ENCODE peak calls at places on chromosome 18, in six cellular contexts. One of them, this sample, is unnamed.

GRCh38 chr18:41490861-41491260 is 464.2 kb upstream of the PIK3C3 start:
- DNase-seq in 8988T: no peak
- DNase-seq in caudate nucleus: no peak
- DNase-seq in cardiac fibroblast: no peak
- DNase-seq in NCI-H748 treated with DMSO at 0.1 percent for 48 hours: peak; percentile 27
- DNase-seq in uterus: no peak
- DNase-seq in this sample: no peak

GRCh38 chr18:69992776-69993175 is 45.1 kb upstream of the CD226 start:
- DNase-seq in caudate nucleus: no peak
- DNase-seq in NCI-H748 treated with DMSO at 0.1 percent for 48 hours: no peak
- DNase-seq in uterus: no peak
- DNase-seq in cardiac fibroblast: no peak
- DNase-seq in 8988T: no peak
- DNase-seq in this sample: no peak

GRCh38 chr18:61535401-61535800 is 202.2 kb downstream of the CDH20 start:
- DNase-seq in caudate nucleus: no peak
- DNase-seq in NCI-H748 treated with DMSO at 0.1 percent for 48 hours: no peak
- DNase-seq in uterus: no peak
- DNase-seq in 8988T: no peak
- DNase-seq in cardiac fibroblast: no peak
- DNase-seq in this sample: no peak

GRCh38 chr18:23099621-23100020 is 35.7 kb upstream of the CABLES1 start:
- DNase-seq in NCI-H748 treated with DMSO at 0.1 percent for 48 hours: no peak
- DNase-seq in caudate nucleus: no peak
- DNase-seq in uterus: no peak
- DNase-seq in cardiac fibroblast: no peak
- DNase-seq in 8988T: no peak
- DNase-seq in this sample: no peak

GRCh38 chr18:9353596-9353995 is 19.0 kb downstream of the TWSG1 start:
- DNase-seq in caudate nucleus: no peak
- DNase-seq in uterus: no peak
- DNase-seq in cardiac fibroblast: no peak
- DNase-seq in NCI-H748 treated with DMSO at 0.1 percent for 48 hours: no peak
- DNase-seq in 8988T: no peak
- DNase-seq in this sample: no peak

GRCh38 chr18:35139517-35139916 is 98.3 kb downstream of the MAPRE2 start:
- DNase-seq in cardiac fibroblast: no peak
- DNase-seq in NCI-H748 treated with DMSO at 0.1 percent for 48 hours: no peak
- DNase-seq in 8988T: no peak
- DNase-seq in uterus: no peak
- DNase-seq in caudate nucleus: no peak
- DNase-seq in this sample: no peak

GRCh38 chr18:79497638-79498081 is 101.9 kb downstream of the NFATC1 start:
- DNase-seq in uterus: no peak
- DNase-seq in NCI-H748 treated with DMSO at 0.1 percent for 48 hours: no peak
- DNase-seq in 8988T: no peak
- DNase-seq in caudate nucleus: no peak
- DNase-seq in cardiac fibroblast: peak; percentile 49
- DNase-seq in this sample: no peak

GRCh38 chr18:79742076-79742475 is 55.7 kb upstream of the KCNG2 start:
- DNase-seq in cardiac fibroblast: no peak
- DNase-seq in caudate nucleus: no peak
- DNase-seq in uterus: no peak
- DNase-seq in 8988T: no peak
- DNase-seq in NCI-H748 treated with DMSO at 0.1 percent for 48 hours: no peak
- DNase-seq in this sample: no peak

GRCh38 chr18:22542400-22542835 is 124.7 kb upstream of the CTAGE1 start:
- DNase-seq in 8988T: no peak
- DNase-seq in NCI-H748 treated with DMSO at 0.1 percent for 48 hours: no peak
- DNase-seq in caudate nucleus: no peak
- DNase-seq in cardiac fibroblast: peak; percentile 66
- DNase-seq in uterus: no peak
- DNase-seq in this sample: no peak

GRCh38 chr18:48939368-48940097 is 11.2 kb downstream of the SMAD7 start:
- DNase-seq in uterus: no peak
- DNase-seq in 8988T: no peak
- DNase-seq in cardiac fibroblast: peak; percentile 79
- DNase-seq in caudate nucleus: no peak
- DNase-seq in NCI-H748 treated with DMSO at 0.1 percent for 48 hours: no peak
- DNase-seq in this sample: peak; percentile 69

GRCh38 chr18:47799376-47799775 is 131.1 kb downstream of the SMAD2 start:
- DNase-seq in caudate nucleus: no peak
- DNase-seq in 8988T: no peak
- DNase-seq in NCI-H748 treated with DMSO at 0.1 percent for 48 hours: no peak
- DNase-seq in cardiac fibroblast: no peak
- DNase-seq in uterus: no peak
- DNase-seq in this sample: no peak

GRCh38 chr18:10406172-10406663 is 48.2 kb upstream of the APCDD1 start:
- DNase-seq in uterus: no peak
- DNase-seq in NCI-H748 treated with DMSO at 0.1 percent for 48 hours: peak; percentile 91
- DNase-seq in cardiac fibroblast: no peak
- DNase-seq in caudate nucleus: no peak
- DNase-seq in 8988T: no peak
- DNase-seq in this sample: peak; percentile 12

GRCh38 chr18:36993068-36993467 is 164.1 kb downstream of the KIAA1328 start:
- DNase-seq in uterus: no peak
- DNase-seq in caudate nucleus: no peak
- DNase-seq in NCI-H748 treated with DMSO at 0.1 percent for 48 hours: no peak
- DNase-seq in 8988T: no peak
- DNase-seq in cardiac fibroblast: peak; percentile 54
- DNase-seq in this sample: peak; percentile 21

GRCh38 chr18:28455971-28456370 is 279.0 kb upstream of the CDH2 start:
- DNase-seq in 8988T: no peak
- DNase-seq in NCI-H748 treated with DMSO at 0.1 percent for 48 hours: no peak
- DNase-seq in caudate nucleus: no peak
- DNase-seq in cardiac fibroblast: no peak
- DNase-seq in uterus: no peak
- DNase-seq in this sample: no peak

GRCh38 chr18:78620326-78620725 is 359.3 kb upstream of the SALL3 start:
- DNase-seq in NCI-H748 treated with DMSO at 0.1 percent for 48 hours: no peak
- DNase-seq in cardiac fibroblast: no peak
- DNase-seq in uterus: no peak
- DNase-seq in caudate nucleus: no peak
- DNase-seq in 8988T: no peak
- DNase-seq in this sample: no peak

GRCh38 chr18:70337139-70337972 is 48.5 kb downstream of the SOCS6 start:
- DNase-seq in caudate nucleus: no peak
- DNase-seq in cardiac fibroblast: peak; percentile 75
- DNase-seq in uterus: no peak
- DNase-seq in 8988T: peak; percentile 18
- DNase-seq in NCI-H748 treated with DMSO at 0.1 percent for 48 hours: no peak
- DNase-seq in this sample: peak; percentile 69

GRCh38 chr18:34592961-34593382 is 117.1 kb upstream of the DTNA start:
- DNase-seq in caudate nucleus: peak; percentile 48
- DNase-seq in NCI-H748 treated with DMSO at 0.1 percent for 48 hours: no peak
- DNase-seq in uterus: peak; percentile 21
- DNase-seq in 8988T: no peak
- DNase-seq in cardiac fibroblast: peak; percentile 69
- DNase-seq in this sample: peak; percentile 69

GRCh38 chr18:44937985-44938384 is 257.3 kb downstream of the SETBP1 start:
- DNase-seq in caudate nucleus: no peak
- DNase-seq in NCI-H748 treated with DMSO at 0.1 percent for 48 hours: no peak
- DNase-seq in 8988T: no peak
- DNase-seq in cardiac fibroblast: no peak
- DNase-seq in uterus: no peak
- DNase-seq in this sample: no peak

GRCh38 chr18:54830260-54830659 is 2.0 kb downstream of the RAB27B start:
- DNase-seq in cardiac fibroblast: no peak
- DNase-seq in 8988T: no peak
- DNase-seq in caudate nucleus: no peak
- DNase-seq in NCI-H748 treated with DMSO at 0.1 percent for 48 hours: no peak
- DNase-seq in uterus: no peak
- DNase-seq in this sample: no peak

GRCh38 chr18:6652098-6652497 is 77.4 kb upstream of the ARHGAP28 start:
- DNase-seq in NCI-H748 treated with DMSO at 0.1 percent for 48 hours: no peak
- DNase-seq in caudate nucleus: no peak
- DNase-seq in 8988T: no peak
- DNase-seq in uterus: no peak
- DNase-seq in cardiac fibroblast: no peak
- DNase-seq in this sample: no peak

This sample was measured in endothelial cell of umbilical vein.